ENCODE peak calls at places on chromosome 9, in ten cellular contexts. One of them, this sample, is unnamed. For H3K9me3 and H3K36me3, the result is how much of the 10 kb centered on the place peaks cover.

GRCh38 chr9:108056805-108057386 is 567.3 kb upstream of the KLF4 start:
- DNase-seq in stomach: no peak
- DNase-seq in heart right ventricle: no peak
- DNase-seq in HCT116: no peak
- DNase-seq in MM.1S: no peak
- DNase-seq in tibial nerve: no peak
- DNase-seq in adipocyte: peak
- DNase-seq in uterus: no peak
- DNase-seq in spleen: no peak
- DNase-seq in lung: no peak
- DNase-seq in this sample: no peak

GRCh38 chr9:90881648-90882047 is 80.0 kb downstream of the SYK start:
- DNase-seq in uterus: no peak
- DNase-seq in MM.1S: peak
- DNase-seq in spleen: no peak
- DNase-seq in tibial nerve: no peak
- DNase-seq in stomach: no peak
- DNase-seq in heart right ventricle: no peak
- DNase-seq in lung: no peak
- DNase-seq in HCT116: no peak
- DNase-seq in adipocyte: no peak
- DNase-seq in this sample: no peak

GRCh38 chr9:131758972-131759647 is 19.2 kb upstream of the RAPGEF1 start:
- DNase-seq in tibial nerve: no peak
- DNase-seq in lung: no peak
- DNase-seq in uterus: no peak
- DNase-seq in MM.1S: no peak
- DNase-seq in heart right ventricle: no peak
- DNase-seq in spleen: no peak
- DNase-seq in HCT116: no peak
- DNase-seq in stomach: no peak
- DNase-seq in adipocyte: peak
- DNase-seq in this sample: no peak

GRCh38 chr9:136759001-136759400 is 958 bp upstream of the LCN8 start:
- DNase-seq in stomach: no peak
- DNase-seq in heart right ventricle: no peak
- DNase-seq in lung: no peak
- DNase-seq in MM.1S: no peak
- DNase-seq in tibial nerve: no peak
- DNase-seq in HCT116: no peak
- DNase-seq in spleen: peak
- DNase-seq in uterus: no peak
- DNase-seq in adipocyte: no peak
- DNase-seq in this sample: no peak

GRCh38 chr9:134475051-134475790 is 149.0 kb downstream of the RXRA start:
- DNase-seq in heart right ventricle: peak
- DNase-seq in HCT116: no peak
- DNase-seq in MM.1S: no peak
- DNase-seq in stomach: peak
- DNase-seq in adipocyte: peak
- DNase-seq in uterus: peak
- DNase-seq in lung: peak
- DNase-seq in tibial nerve: peak
- DNase-seq in spleen: peak
- DNase-seq in this sample: peak

GRCh38 chr9:96553070-96553469 is 66.6 kb downstream of the CDC14B start:
- DNase-seq in lung: no peak
- DNase-seq in stomach: no peak
- DNase-seq in heart right ventricle: no peak
- DNase-seq in HCT116: no peak
- DNase-seq in uterus: no peak
- DNase-seq in spleen: no peak
- DNase-seq in tibial nerve: no peak
- DNase-seq in MM.1S: no peak
- DNase-seq in adipocyte: peak
- DNase-seq in this sample: no peak

GRCh38 chr9:6915635-6916034 is 157.9 kb downstream of the KDM4C start:
- DNase-seq in uterus: no peak
- DNase-seq in spleen: no peak
- DNase-seq in HCT116: no peak
- DNase-seq in adipocyte: no peak
- DNase-seq in lung: no peak
- DNase-seq in MM.1S: no peak
- DNase-seq in heart right ventricle: no peak
- DNase-seq in tibial nerve: no peak
- DNase-seq in stomach: no peak
- DNase-seq in this sample: no peak

GRCh38 chr9:27572566-27572917 is 739 bp downstream of the C9orf72 start:
- DNase-seq in adipocyte: no peak
- DNase-seq in uterus: no peak
- DNase-seq in HCT116: no peak
- DNase-seq in spleen: no peak
- DNase-seq in MM.1S: peak
- DNase-seq in stomach: peak
- DNase-seq in heart right ventricle: peak
- DNase-seq in lung: peak
- DNase-seq in tibial nerve: no peak
- DNase-seq in this sample: no peak

GRCh38 chr9:32783168-32783891 is at the start of gene TMEM215:
- DNase-seq in MM.1S: no peak
- DNase-seq in stomach: no peak
- DNase-seq in uterus: no peak
- DNase-seq in tibial nerve: no peak
- DNase-seq in spleen: peak
- DNase-seq in heart right ventricle: no peak
- DNase-seq in lung: no peak
- DNase-seq in adipocyte: peak
- DNase-seq in HCT116: no peak
- DNase-seq in this sample: peak

GRCh38 chr9:131960805-131961495 is 118.7 kb downstream of the MED27 start:
- DNase-seq in heart right ventricle: no peak
- DNase-seq in spleen: no peak
- DNase-seq in HCT116: no peak
- DNase-seq in MM.1S: no peak
- DNase-seq in uterus: no peak
- DNase-seq in stomach: no peak
- DNase-seq in tibial nerve: no peak
- DNase-seq in lung: no peak
- DNase-seq in adipocyte: no peak
- DNase-seq in this sample: no peak

GRCh38 chr9:80070071-80070742 is 498.4 kb downstream of the TLE4 start:
- DNase-seq in uterus: no peak
- DNase-seq in HCT116: no peak
- DNase-seq in adipocyte: no peak
- DNase-seq in MM.1S: no peak
- DNase-seq in spleen: no peak
- DNase-seq in lung: no peak
- DNase-seq in tibial nerve: no peak
- DNase-seq in heart right ventricle: no peak
- DNase-seq in stomach: no peak
- DNase-seq in this sample: no peak

GRCh38 chr9:17929506-17929905 is 350.6 kb downstream of the SH3GL2 start:
- DNase-seq in stomach: no peak
- DNase-seq in tibial nerve: no peak
- DNase-seq in heart right ventricle: no peak
- DNase-seq in lung: no peak
- DNase-seq in spleen: no peak
- DNase-seq in adipocyte: no peak
- DNase-seq in MM.1S: no peak
- DNase-seq in HCT116: no peak
- DNase-seq in uterus: no peak
- DNase-seq in this sample: no peak

GRCh38 chr9:115170674-115171073 is 52.7 kb upstream of the TNC start:
- DNase-seq in HCT116: peak
- DNase-seq in heart right ventricle: no peak
- DNase-seq in tibial nerve: no peak
- DNase-seq in MM.1S: no peak
- DNase-seq in uterus: no peak
- DNase-seq in spleen: no peak
- DNase-seq in stomach: no peak
- DNase-seq in lung: no peak
- DNase-seq in adipocyte: peak
- DNase-seq in this sample: peak

GRCh38 chr9:19748278-19749126 is 40.3 kb downstream of the SLC24A2 start:
- DNase-seq in lung: no peak
- DNase-seq in stomach: no peak
- DNase-seq in uterus: no peak
- DNase-seq in heart right ventricle: no peak
- DNase-seq in spleen: no peak
- DNase-seq in tibial nerve: no peak
- DNase-seq in HCT116: no peak
- DNase-seq in MM.1S: no peak
- DNase-seq in adipocyte: no peak
- DNase-seq in this sample: no peak

GRCh38 chr9:29211681-29212589 is 1638.7 kb upstream of the C9orf72 start:
- DNase-seq in spleen: no peak
- DNase-seq in HCT116: no peak
- DNase-seq in MM.1S: peak
- DNase-seq in adipocyte: peak
- DNase-seq in lung: peak
- DNase-seq in heart right ventricle: no peak
- DNase-seq in tibial nerve: no peak
- DNase-seq in uterus: peak
- DNase-seq in stomach: peak
- DNase-seq in this sample: peak

GRCh38 chr9:129581505-129581904 is 39.4 kb downstream of the C9orf50 start:
- DNase-seq in adipocyte: no peak
- DNase-seq in stomach: no peak
- DNase-seq in lung: no peak
- DNase-seq in spleen: no peak
- DNase-seq in heart right ventricle: no peak
- DNase-seq in uterus: no peak
- DNase-seq in HCT116: no peak
- DNase-seq in tibial nerve: no peak
- DNase-seq in MM.1S: no peak
- DNase-seq in this sample: no peak

GRCh38 chr9:91222457-91222856 is 139.3 kb downstream of the AUH start:
- DNase-seq in uterus: no peak
- DNase-seq in lung: no peak
- DNase-seq in spleen: no peak
- DNase-seq in tibial nerve: no peak
- DNase-seq in heart right ventricle: no peak
- DNase-seq in adipocyte: no peak
- DNase-seq in stomach: no peak
- DNase-seq in HCT116: no peak
- DNase-seq in MM.1S: no peak
- DNase-seq in this sample: no peak

GRCh38 chr9:5455181-5455580 is 4.8 kb downstream of the CD274 start:
- DNase-seq in HCT116: no peak
- DNase-seq in heart right ventricle: no peak
- DNase-seq in adipocyte: peak
- DNase-seq in stomach: no peak
- DNase-seq in MM.1S: no peak
- DNase-seq in lung: no peak
- DNase-seq in tibial nerve: no peak
- DNase-seq in spleen: no peak
- DNase-seq in uterus: no peak
- DNase-seq in this sample: no peak

GRCh38 chr9:111633389-111633736 is 2.2 kb downstream of the DNAJC25 start:
- DNase-seq in MM.1S: no peak
- DNase-seq in adipocyte: no peak
- DNase-seq in HCT116: no peak
- DNase-seq in stomach: no peak
- DNase-seq in spleen: no peak
- DNase-seq in lung: no peak
- DNase-seq in heart right ventricle: no peak
- DNase-seq in uterus: no peak
- DNase-seq in tibial nerve: no peak
- DNase-seq in this sample: peak
- H3K4me3 ChIP-seq in MM.1S: no peak
- H3K4me3 ChIP-seq in adipocyte: peak
- H3K4me3 ChIP-seq in HCT116: no peak
- H3K4me3 ChIP-seq in stomach: no peak
- H3K4me3 ChIP-seq in spleen: no peak
- H3K4me3 ChIP-seq in lung: no peak
- H3K4me3 ChIP-seq in heart right ventricle: no peak
- H3K4me3 ChIP-seq in uterus: no peak
- H3K4me3 ChIP-seq in tibial nerve: no peak
- H3K4me3 ChIP-seq in this sample: peak

DNA sequence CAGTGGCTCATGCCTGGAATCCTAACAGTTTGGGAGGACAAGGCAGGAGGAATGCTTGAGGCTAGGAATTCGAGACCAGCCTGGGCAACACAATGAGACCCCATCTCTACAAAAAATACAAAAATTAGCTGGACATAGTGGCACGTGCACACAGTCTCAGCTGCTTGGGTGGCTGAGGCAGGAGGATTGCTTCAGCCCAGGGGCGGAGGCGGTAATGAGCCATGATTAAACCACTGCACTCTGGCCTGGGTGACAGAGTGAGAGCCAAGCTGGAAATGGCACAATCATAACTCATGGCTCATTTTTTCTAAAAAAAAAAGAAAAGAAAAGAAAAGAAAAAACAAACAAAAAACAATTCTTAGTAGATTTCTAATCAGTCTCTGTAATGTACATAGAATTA is 446.2 kb downstream of the ELAVL2 start:
- DNase-seq in lung: no peak
- DNase-seq in tibial nerve: no peak
- DNase-seq in stomach: no peak
- DNase-seq in spleen: no peak
- DNase-seq in heart right ventricle: no peak
- DNase-seq in MM.1S: no peak
- DNase-seq in uterus: no peak
- DNase-seq in HCT116: no peak
- DNase-seq in adipocyte: no peak
- DNase-seq in this sample: no peak
- H3K9me3 ChIP-seq in lung: under half
- H3K9me3 ChIP-seq in tibial nerve: under half
- H3K9me3 ChIP-seq in stomach: under half
- H3K9me3 ChIP-seq in spleen: under half
- H3K9me3 ChIP-seq in heart right ventricle: under half
- H3K9me3 ChIP-seq in MM.1S: under half
- H3K9me3 ChIP-seq in uterus: under half
- H3K9me3 ChIP-seq in HCT116: under half
- H3K9me3 ChIP-seq in adipocyte: under half
- H3K9me3 ChIP-seq in this sample: under half

DNA sequence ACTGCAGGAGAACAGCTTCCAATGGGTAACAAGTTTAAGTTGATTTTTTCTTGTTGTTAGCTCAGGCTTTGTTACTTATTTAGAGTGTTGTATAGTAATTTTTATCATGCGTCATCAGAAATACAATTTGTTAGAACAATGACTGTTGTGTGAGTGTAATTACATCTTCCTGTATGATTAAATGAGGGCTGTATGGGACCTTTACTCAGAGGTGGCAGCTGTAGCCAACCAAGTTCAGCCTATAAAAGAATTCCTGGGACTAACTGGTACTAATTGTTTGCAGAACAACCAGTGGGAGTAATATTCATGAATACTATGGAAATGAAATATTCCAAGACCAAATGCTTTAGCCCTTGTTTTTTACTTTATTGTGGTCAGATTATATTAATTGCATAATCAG is 30.8 kb upstream of the TJP2 start:
- DNase-seq in spleen: no peak
- DNase-seq in uterus: no peak
- DNase-seq in HCT116: no peak
- DNase-seq in MM.1S: no peak
- DNase-seq in stomach: no peak
- DNase-seq in adipocyte: no peak
- DNase-seq in lung: no peak
- DNase-seq in heart right ventricle: peak
- DNase-seq in tibial nerve: no peak
- DNase-seq in this sample: no peak
- H3K36me3 ChIP-seq in spleen: under half
- H3K36me3 ChIP-seq in uterus: under half
- H3K36me3 ChIP-seq in HCT116: under half
- H3K36me3 ChIP-seq in MM.1S: under half
- H3K36me3 ChIP-seq in stomach: under half
- H3K36me3 ChIP-seq in adipocyte: under half
- H3K36me3 ChIP-seq in lung: under half
- H3K36me3 ChIP-seq in heart right ventricle: under half
- H3K36me3 ChIP-seq in tibial nerve: under half
- H3K36me3 ChIP-seq in this sample: under half

GRCh38 chr9:125411171-125411756 is 149.6 kb downstream of the GAPVD1 start:
- DNase-seq in uterus: no peak
- DNase-seq in HCT116: no peak
- DNase-seq in MM.1S: no peak
- DNase-seq in tibial nerve: no peak
- DNase-seq in stomach: no peak
- DNase-seq in heart right ventricle: no peak
- DNase-seq in adipocyte: no peak
- DNase-seq in lung: no peak
- DNase-seq in spleen: no peak
- DNase-seq in this sample: no peak
- H3K4me3 ChIP-seq in uterus: no peak
- H3K4me3 ChIP-seq in HCT116: peak
- H3K4me3 ChIP-seq in MM.1S: no peak
- H3K4me3 ChIP-seq in tibial nerve: no peak
- H3K4me3 ChIP-seq in stomach: peak
- H3K4me3 ChIP-seq in heart right ventricle: no peak
- H3K4me3 ChIP-seq in adipocyte: no peak
- H3K4me3 ChIP-seq in lung: no peak
- H3K4me3 ChIP-seq in spleen: no peak
- H3K4me3 ChIP-seq in this sample: no peak